ENCODE peak calls at places on chromosomes 4 and X, in seven cellular contexts. Y is astrocyte, Q is sigmoid colon, E is bronchial epithelial cell, X is progenitor cell of endocrine pancreas, C is mucosa of descending colon, S is fibroblast of mammary gland. I is an unnamed sample.

GRCh38 chr4:2497931-2498330 is 29.0 kb downstream of the RNF4 start:
- DNase-seq in Y (no peak), Q (peak; percentile 66), E (no peak), X (no peak), C (no peak), S (no peak), I (no peak)

GRCh38 chr4:22739933-22740332 is 47.2 kb downstream of the GBA3 start:
- DNase-seq in Y (no peak), Q (no peak), E (no peak), X (no peak), C (no peak), S (no peak), I (no peak)

GRCh38 chrX:67587946-67588624 is 44.3 kb downstream of the AR start:
- DNase-seq in Y (no peak), Q (peak; percentile 64), E (peak; percentile 51), X (no peak), C (no peak), S (peak; percentile 49), I (no peak)

GRCh38 chr4:186118582-186118981 is 14.1 kb downstream of the FAM149A start:
- DNase-seq in Y (no peak), Q (no peak), E (no peak), X (no peak), C (no peak), S (no peak), I (no peak)

GRCh38 chr4:128427832-128428366 is 140.3 kb upstream of the PGRMC2 start:
- DNase-seq in Y (peak; percentile 84), Q (no peak), E (peak; percentile 86), X (no peak), C (no peak), S (peak; percentile 79), I (peak; percentile 81)

GRCh38 chr4:149441338-149441737 is 374.3 kb downstream of the IQCM start:
- DNase-seq in Y (peak; percentile 86), Q (no peak), E (peak; percentile 61), X (no peak), C (no peak), S (peak; percentile 74), I (peak; percentile 37)

GRCh38 chrX:64853424-64853823 is 122.8 kb downstream of the ZC4H2 start:
- DNase-seq in Y (no peak), Q (no peak), E (no peak), X (no peak), C (no peak), S (no peak), I (no peak)

GRCh38 chrX:139691843-139692505 is 16.0 kb downstream of the MCF2 start:
- DNase-seq in Y (no peak), Q (no peak), E (no peak), X (peak; percentile 13), C (peak; percentile 47), S (no peak), I (no peak)

GRCh38 chr4:187612211-187612780 is 383.3 kb upstream of the ZFP42 start:
- DNase-seq in Y (peak; percentile 7), Q (no peak), E (no peak), X (no peak), C (no peak), S (peak; percentile 49), I (no peak)

GRCh38 chr4:69970071-69970470 is 4.5 kb upstream of the CSN2 start:
- DNase-seq in Y (no peak), Q (no peak), E (no peak), X (no peak), C (no peak), S (no peak), I (peak; percentile 2)

GRCh38 chr4:46993075-46994006 is at the start of gene GABRA4:
- DNase-seq in Y (peak; percentile 10), Q (no peak), E (no peak), X (peak; percentile 13), C (no peak), S (no peak), I (peak; percentile 2)

GRCh38 chr4:89765966-89766365 is 71.0 kb downstream of the SNCA start:
- DNase-seq in Y (peak; percentile 88), Q (no peak), E (peak; percentile 67), X (no peak), C (no peak), S (peak; percentile 46), I (peak; percentile 86)

GRCh38 chrX:119693032-119693995 is at the start of gene SEPTIN6:
- DNase-seq in Y (peak; percentile 60), Q (peak; percentile 83), E (peak; percentile 18), X (peak; percentile 57), C (peak; percentile 88), S (peak; percentile 46), I (peak; percentile 65)

GRCh38 chrX:127621780-127622179 is 430.4 kb downstream of the ACTRT1 start:
- DNase-seq in Y (no peak), Q (no peak), E (peak; percentile 8), X (no peak), C (no peak), S (no peak), I (no peak)

GRCh38 chr4:133584714-133585113 is 435.6 kb downstream of the PCDH10 start:
- DNase-seq in Y (no peak), Q (no peak), E (no peak), X (no peak), C (no peak), S (no peak), I (no peak)

GRCh38 chr4:21790437-21791029 is 158.0 kb downstream of the KCNIP4 start:
- DNase-seq in Y (peak; percentile 16), Q (no peak), E (peak; percentile 42), X (no peak), C (no peak), S (peak; percentile 64), I (peak; percentile 30)

GRCh38 chr4:145805490-145805889 is 125.5 kb downstream of the C4orf51 start:
- DNase-seq in Y (peak; percentile 45), Q (no peak), E (peak; percentile 38), X (no peak), C (no peak), S (no peak), I (peak; percentile 74)

GRCh38 chr4:107665001-107665400 is 55.0 kb downstream of the PAPSS1 start:
- DNase-seq in Y (peak; percentile 52), Q (no peak), E (no peak), X (no peak), C (no peak), S (no peak), I (no peak)

GRCh38 chr4:107669068-107669467 is 51.0 kb downstream of the PAPSS1 start:
- DNase-seq in Y (no peak), Q (no peak), E (no peak), X (no peak), C (no peak), S (no peak), I (no peak)

DNA sequence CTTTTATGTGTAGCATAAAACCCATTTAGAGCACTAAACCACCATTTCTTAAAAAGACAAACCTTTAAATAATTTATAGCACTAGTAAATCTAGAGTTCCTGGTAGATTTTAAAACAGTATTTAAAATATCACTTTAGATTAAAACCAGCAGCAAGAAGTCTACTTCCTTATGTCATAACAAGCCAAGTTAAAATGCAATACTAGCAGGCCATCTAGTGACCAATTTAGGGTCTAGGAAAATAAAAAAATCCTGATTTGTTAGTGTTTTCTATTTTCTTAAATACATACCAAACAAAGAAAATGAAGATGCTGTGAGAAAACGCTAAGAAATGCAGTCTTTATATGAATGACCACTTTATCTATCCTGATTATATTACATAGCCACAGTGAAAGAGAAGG is 53.9 kb downstream of the PAPSS1 start:
- DNase-seq in Y (peak; percentile 16), Q (no peak), E (peak; percentile 25), X (no peak), C (no peak), S (peak; percentile 48), I (no peak)
- TF ChIP-seq CTCF in Y (peak; percentile 18), Q (peak; percentile 45), E (no peak), X (peak; percentile 35), C (no peak), S (peak; percentile 35), I (no peak)

DNA sequence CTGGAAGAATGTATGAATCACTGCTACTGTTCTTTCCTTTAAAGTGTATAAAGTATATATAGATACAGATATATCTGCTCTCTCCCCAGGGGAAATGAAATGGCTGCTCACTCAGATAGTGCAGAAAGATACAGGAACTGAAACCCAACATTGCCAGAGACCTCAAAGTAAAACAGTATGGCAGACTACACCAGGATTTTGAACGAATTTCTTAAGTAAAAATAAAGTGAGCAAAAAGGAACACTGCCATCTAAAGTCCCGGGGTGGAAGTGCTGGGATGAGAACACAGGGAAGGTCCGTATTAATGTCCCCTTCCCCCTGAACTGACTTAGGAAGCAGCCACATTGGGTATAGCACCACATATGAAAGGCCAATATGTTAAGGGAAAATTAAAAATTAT is 93.4 kb downstream of the TMA16 start:
- DNase-seq in Y (no peak), Q (no peak), E (no peak), X (no peak), C (no peak), S (no peak), I (no peak)
- TF ChIP-seq CTCF in Y (peak; percentile 23), Q (no peak), E (peak; percentile 10), X (peak; percentile 55), C (no peak), S (no peak), I (peak; percentile 9)

DNA sequence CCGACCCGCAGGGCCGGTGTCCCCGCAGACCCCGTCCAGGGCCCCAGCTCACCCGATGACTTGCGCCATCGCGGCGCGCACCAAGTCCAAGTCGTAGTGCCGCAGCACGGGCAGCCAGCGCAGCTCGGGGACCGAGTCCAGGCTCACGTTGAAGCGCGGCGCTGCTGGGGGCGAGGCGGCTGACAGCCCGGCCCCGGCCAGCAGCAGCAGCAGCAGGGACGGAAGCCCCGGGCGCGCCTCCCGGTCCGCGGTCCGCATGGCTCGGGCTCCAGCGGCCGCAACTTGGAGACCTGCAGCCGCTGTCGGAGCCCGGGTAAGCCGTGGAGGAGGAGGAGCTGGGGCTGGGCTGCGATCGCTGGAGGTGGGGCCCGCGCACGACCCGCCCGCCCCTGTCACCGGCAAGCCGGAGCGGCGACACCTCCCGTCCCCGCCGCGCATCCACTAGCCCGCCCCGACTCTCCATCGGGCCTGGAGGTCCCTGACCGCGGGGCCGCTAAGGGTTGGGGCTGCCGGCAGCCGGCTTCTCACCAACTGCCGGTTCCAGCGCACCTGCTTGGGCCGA is at the start of gene NAAA:
- DNase-seq in Y (peak; percentile 52), Q (peak; percentile 92), E (peak; percentile 63), X (no peak), C (peak; percentile 94), S (peak; percentile 31), I (peak; percentile 53)
- TF ChIP-seq CTCF in Y (no peak), Q (peak; percentile 49), E (peak; percentile 59), X (no peak), C (peak; percentile 50), S (no peak), I (no peak)

GRCh38 chrX:57528670-57529255 is 63.0 kb upstream of the ZXDB start:
- DNase-seq in Y (no peak), Q (no peak), E (peak; percentile 22), X (no peak), C (no peak), S (no peak), I (peak; percentile 9)
- TF ChIP-seq CTCF in Y (no peak), Q (no peak), E (peak; percentile 45), X (peak; percentile 48), C (no peak), S (peak; percentile 31), I (peak; percentile 53)